ENCODE peak calls at places on chromosomes 2 and 18, in six cellular contexts. T is neuronal stem cell, R is GM23248, C is keratinocyte, K is PC-9, M is astrocyte. X is an unnamed sample.

GRCh38 chr18:70920840-70921374 is 632.1 kb downstream of the SOCS6 start:
- DNase-seq in T (no peak), R (no peak), M (no peak), C (no peak), K (no peak), X (no peak)

GRCh38 chr18:25853716-25854465 is 236.5 kb downstream of the SS18 start:
- DNase-seq in K (no peak), T (no peak), M (peak; percentile 9), C (no peak), R (no peak), X (no peak)

GRCh38 chr2:15553519-15553918 is 7.6 kb downstream of the NBAS start:
- DNase-seq in R (no peak), K (no peak), T (no peak), C (no peak), M (no peak), X (no peak)

GRCh38 chr2:424306-425172 is 136.6 kb upstream of the ALKAL2 start:
- DNase-seq in R (no peak), M (peak; percentile 82), C (peak; percentile 15), T (no peak), K (peak; percentile 49), X (no peak)

GRCh38 chr2:218605438-218605837 is 2.3 kb upstream of the PLCD4 start:
- DNase-seq in M (peak; percentile 24), C (no peak), K (no peak), R (peak; percentile 26), T (no peak), X (no peak)

GRCh38 chr2:70596293-70596692 is 42.7 kb upstream of the TGFA start:
- DNase-seq in C (peak; percentile 78), R (peak; percentile 34), K (peak; percentile 62), M (peak; percentile 76), T (no peak), X (no peak)

GRCh38 chr18:25669741-25670140 is 317.8 kb upstream of the ZNF521 start:
- DNase-seq in M (no peak), K (no peak), R (peak; percentile 27), C (no peak), T (no peak), X (no peak)

GRCh38 chr2:219386532-219387280 is 1.0 kb downstream of the DNPEP start:
- DNase-seq in R (peak; percentile 39), T (peak; percentile 15), C (no peak), M (no peak), K (no peak), X (peak; percentile 39)

GRCh38 chr2:64938607-64939285 is 50.5 kb upstream of the SLC1A4 start:
- DNase-seq in R (no peak), C (no peak), K (no peak), T (no peak), M (no peak), X (peak; percentile 32)

GRCh38 chr2:118013221-118013723 is 598 bp downstream of the CCDC93 start:
- DNase-seq in K (peak; percentile 56), M (no peak), C (no peak), R (peak; percentile 66), T (peak; percentile 17), X (peak; percentile 96)

DNA sequence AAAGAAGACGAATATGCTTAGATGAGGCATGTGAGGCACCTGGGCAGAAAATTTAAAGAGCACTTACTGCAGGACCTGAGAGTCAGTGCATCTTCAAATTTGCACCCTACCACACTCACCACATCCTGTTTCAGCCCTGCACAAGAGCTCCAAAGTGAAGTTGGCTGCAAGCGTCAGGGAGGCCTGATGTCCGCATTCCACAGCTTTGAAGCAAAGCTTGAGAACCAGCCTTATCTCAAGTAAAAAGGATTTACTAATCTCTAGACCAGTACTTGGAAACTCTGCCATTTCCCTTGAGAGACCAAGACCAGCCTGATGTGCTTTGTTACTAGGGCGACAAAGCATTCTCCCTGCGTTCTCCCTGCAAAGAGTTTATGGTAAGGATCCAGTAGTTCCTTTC is 3.4 kb upstream of the ASNSD1 start:
- DNase-seq in K (no peak), C (no peak), T (no peak), M (peak; percentile 86), R (no peak), X (peak; percentile 81)
- H3K27ac ChIP-seq in K (no peak overlapping the region), C (no peak overlapping the region), T (no peak overlapping the region), M (peak overlapping the region; percentile 21), R (no peak overlapping the region), X (peak overlapping the region; percentile 53)

GRCh38 chr2:11742317-11742701 is 4.1 kb upstream of the LPIN1 start:
- DNase-seq in C (no peak), R (peak; percentile 36), T (no peak), M (no peak), K (no peak), X (no peak)

GRCh38 chr2:11744631-11745394 is 1.6 kb upstream of the LPIN1 start:
- DNase-seq in K (peak; percentile 18), C (no peak), T (peak; percentile 39), M (peak; percentile 34), R (peak; percentile 45), X (peak; percentile 53)

GRCh38 chr2:11742702-11743530 is 3.5 kb upstream of the LPIN1 start:
- DNase-seq in K (no peak), C (no peak), R (no peak), M (no peak), T (no peak), X (no peak)

GRCh38 chr2:11743846-11744553 is 2.4 kb upstream of the LPIN1 start:
- DNase-seq in M (peak; percentile 100), K (peak; percentile 94), R (peak; percentile 100), C (peak; percentile 97), T (peak; percentile 80), X (peak; percentile 100)

GRCh38 chr2:11743531-11743815 is 3.0 kb upstream of the LPIN1 start:
- DNase-seq in C (no peak), T (no peak), R (no peak), K (no peak), M (no peak), X (no peak)
- H3K4me2 ChIP-seq in C (no peak overlapping the region), T (no peak overlapping the region), R (no peak overlapping the region), K (no peak overlapping the region), M (no peak overlapping the region), X (no peak overlapping the region)

GRCh38 chr2:241869087-241869961 is at the start of gene RTP5:
- DNase-seq in K (no peak), M (no peak), R (peak; percentile 38), T (no peak), C (no peak), X (no peak)
- H3K27ac ChIP-seq in K (no peak within 1 kb of the TSS), M (no peak within 1 kb of the TSS), R (no peak within 1 kb of the TSS), T (no peak within 1 kb of the TSS), C (no peak within 1 kb of the TSS), X (no peak within 1 kb of the TSS)

GRCh38 chr2:72414108-72414507 is 266.4 kb upstream of the CYP26B1 start:
- DNase-seq in T (no peak), K (no peak), C (no peak), R (peak; percentile 80), M (peak; percentile 56), X (no peak)
- H3K4me2 ChIP-seq in T (no peak overlapping the region), K (no peak overlapping the region), C (no peak overlapping the region), R (peak overlapping the region; percentile 50), M (no peak overlapping the region), X (no peak overlapping the region)

DNA sequence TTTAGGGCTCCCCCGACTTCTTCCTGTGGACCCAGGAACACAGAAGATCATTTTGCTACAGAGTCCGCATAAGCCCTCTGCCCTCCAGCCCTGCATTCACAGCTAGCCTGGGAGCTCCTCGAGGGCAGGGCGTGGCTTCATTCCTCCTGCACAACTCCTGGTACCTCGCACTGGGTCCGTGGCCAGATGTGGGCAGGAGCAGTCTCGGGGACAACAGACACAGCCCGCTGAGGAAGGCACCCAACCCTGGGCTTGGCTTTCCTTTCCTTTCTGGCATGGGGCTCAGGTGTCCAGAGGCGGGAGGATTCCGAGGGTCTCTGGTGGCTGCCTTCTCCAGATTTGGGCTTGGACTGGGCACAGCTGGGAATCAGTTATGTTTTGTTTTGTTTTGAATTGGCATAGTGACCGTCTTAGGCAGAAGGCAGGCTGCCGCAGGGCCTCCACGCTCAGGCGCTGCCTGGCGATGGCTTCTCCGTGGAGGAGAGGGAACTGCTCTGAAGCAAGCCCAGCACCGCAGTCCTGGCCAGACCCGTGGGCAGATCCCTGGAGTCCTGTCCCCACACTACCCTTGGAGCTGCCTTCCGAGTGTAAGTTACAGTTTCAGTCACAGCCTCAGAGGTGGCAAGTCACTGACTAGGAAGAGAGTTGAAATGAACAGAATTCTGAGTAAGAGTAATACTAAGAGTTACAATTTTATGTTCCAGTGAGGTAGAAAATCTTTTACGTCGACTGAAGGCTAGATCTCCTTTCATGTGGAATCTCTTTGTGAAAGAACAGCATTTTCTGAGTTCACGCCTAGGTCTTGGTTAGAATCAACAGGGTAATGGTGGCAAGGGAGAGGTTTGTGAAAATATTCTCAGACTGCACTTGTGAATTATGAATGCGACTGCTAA is 47.9 kb downstream of the LDLRAD4 start:
- DNase-seq in T (no peak), C (no peak), R (peak; percentile 35), M (no peak), K (peak; percentile 61), X (no peak)
- H3K27ac ChIP-seq in T (no peak overlapping the region), C (no peak overlapping the region), R (no peak overlapping the region), M (no peak overlapping the region), K (no peak overlapping the region), X (no peak overlapping the region)

DNA sequence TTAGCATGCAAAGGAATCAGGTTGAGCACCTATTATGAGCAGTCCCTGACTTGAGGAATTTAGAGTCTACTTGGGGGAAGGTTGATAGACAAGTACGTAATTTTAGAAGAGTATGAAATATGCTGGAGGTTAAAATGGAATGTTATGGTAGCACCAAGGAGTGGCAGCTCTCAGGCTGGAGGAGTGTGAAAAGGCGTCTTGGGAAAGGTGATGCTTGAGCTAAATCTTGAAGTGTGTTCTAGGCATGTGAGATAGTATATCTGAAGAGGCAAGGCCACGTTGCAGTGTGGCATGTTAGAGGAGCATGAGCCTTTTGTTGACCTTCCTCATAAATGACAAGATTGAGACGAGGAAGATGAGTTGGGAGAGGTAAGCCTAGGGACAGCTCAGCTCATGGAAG is 39.3 kb downstream of the ADAM23 start:
- DNase-seq in T (no peak), C (no peak), M (no peak), K (no peak), R (no peak), X (no peak)
- H3K4me2 ChIP-seq in T (no peak overlapping the region), C (no peak overlapping the region), M (no peak overlapping the region), K (no peak overlapping the region), R (no peak overlapping the region), X (no peak overlapping the region)

GRCh38 chr2:173984866-173985588 is 19.9 kb upstream of the SP3 start:
- DNase-seq in K (no peak), M (no peak), T (no peak), R (no peak), C (no peak), X (no peak)
- H3K27ac ChIP-seq in K (no peak overlapping the region), M (no peak overlapping the region), T (no peak overlapping the region), R (no peak overlapping the region), C (no peak overlapping the region), X (no peak overlapping the region)

DNA sequence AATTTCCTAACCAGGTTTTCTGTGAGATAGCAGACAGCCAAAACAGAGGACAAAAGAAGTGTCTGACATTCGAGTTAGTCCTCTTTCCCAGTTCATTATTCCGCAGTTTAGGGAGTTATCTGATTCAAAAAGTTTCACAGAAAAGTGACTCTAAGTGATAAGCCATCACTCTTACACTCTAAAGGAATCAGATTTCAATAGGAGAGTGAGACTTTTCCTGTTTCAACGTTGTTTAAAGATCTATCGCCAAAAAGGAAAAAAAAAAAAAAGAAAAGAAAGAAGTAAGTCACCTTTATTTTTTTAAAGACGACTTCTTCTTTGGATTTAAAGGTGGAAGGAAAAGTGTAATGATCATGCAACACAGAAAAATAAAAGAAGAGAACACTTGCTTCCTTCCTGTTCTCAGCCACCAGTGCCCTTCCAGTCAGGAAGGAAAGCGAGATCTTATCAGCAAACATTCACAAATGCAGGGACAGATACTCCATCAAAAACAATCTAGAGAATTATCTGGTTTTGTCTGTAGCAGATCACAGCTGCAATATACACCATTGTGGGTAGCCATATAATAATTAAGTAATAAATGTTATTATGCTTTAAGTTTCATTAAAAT is 49.8 kb downstream of the TFPI start:
- DNase-seq in C (no peak), M (no peak), K (no peak), R (no peak), T (no peak), X (no peak)
- H3K4me2 ChIP-seq in C (no peak overlapping the region), M (no peak overlapping the region), K (no peak overlapping the region), R (no peak overlapping the region), T (no peak overlapping the region), X (peak overlapping the region; percentile 21)